ENCODE peak calls at places on chromosomes 1 and 21, in nine cellular contexts. Y, E, U, R, D, A, Q, Z and L are unnamed samples.

GRCh38 chr1:2240251-2241156 is 12.4 kb downstream of the SKI start:
- DNase-seq in U (peak; percentile 54), D (no peak), A (peak; percentile 80), Z (peak; percentile 66), Q (no peak), Y (peak; percentile 93), E (peak; percentile 86), R (no peak), L (no peak)

GRCh38 chr1:203465943-203466342 is 9.7 kb upstream of the PRELP start:
- DNase-seq in D (no peak), E (peak; percentile 34), A (peak; percentile 67), Q (no peak), Z (no peak), Y (peak; percentile 94), R (no peak), U (no peak), L (no peak)

GRCh38 chr21:23887709-23888303 is 1719.5 kb downstream of the MRPL39 start:
- DNase-seq in R (peak; percentile 51), E (no peak), Z (no peak), U (no peak), Q (peak; percentile 6), D (peak; percentile 65), Y (no peak), A (no peak), L (peak; percentile 44)

GRCh38 chr1:211591980-211592493 is 13.1 kb upstream of the SLC30A1 start:
- DNase-seq in U (peak; percentile 84), E (no peak), D (no peak), Q (no peak), A (no peak), Z (peak; percentile 51), R (no peak), Y (no peak), L (no peak)

GRCh38 chr1:174743654-174744561 is 255.8 kb upstream of the CACYBP start:
- DNase-seq in Z (peak; percentile 54), R (peak; percentile 37), Y (no peak), E (no peak), D (no peak), U (peak; percentile 28), Q (no peak), A (no peak), L (no peak)

GRCh38 chr1:67463298-67463960 is 33.2 kb upstream of the SERBP1 start:
- DNase-seq in Y (no peak), D (no peak), A (no peak), U (no peak), E (no peak), R (no peak), Z (no peak), Q (no peak), L (no peak)

GRCh38 chr1:20149601-20150325 is 10.6 kb downstream of the PLA2G2F start:
- DNase-seq in E (no peak), U (no peak), Q (no peak), Y (peak; percentile 43), A (no peak), D (no peak), Z (no peak), R (no peak), L (no peak)

GRCh38 chr1:6185635-6186382 is 5.7 kb upstream of the CHD5 start:
- DNase-seq in Q (no peak), U (no peak), Y (no peak), E (no peak), D (no peak), A (no peak), Z (peak; percentile 60), R (no peak), L (no peak)

GRCh38 chr1:163875927-163876320 is 554.2 kb downstream of the NUF2 start:
- DNase-seq in Y (no peak), D (no peak), Q (no peak), A (no peak), E (no peak), R (no peak), Z (no peak), U (no peak), L (no peak)

GRCh38 chr1:93905734-93906133 is 3.5 kb downstream of the GCLM start:
- DNase-seq in R (no peak), Y (no peak), D (no peak), E (no peak), A (no peak), Q (no peak), Z (no peak), U (peak; percentile 68), L (no peak)

GRCh38 chr1:12075195-12076114 is 12.4 kb downstream of the TNFRSF8 start:
- DNase-seq in Z (peak; percentile 64), R (no peak), Q (no peak), Y (peak; percentile 76), D (no peak), U (peak; percentile 57), A (no peak), E (peak; percentile 53), L (no peak)

GRCh38 chr1:2003564-2004131 is at the start of gene CFAP74:
- DNase-seq in Q (no peak), Z (peak; percentile 76), U (no peak), Y (no peak), A (no peak), E (peak; percentile 42), R (no peak), D (no peak), L (no peak)

GRCh38 chr1:223114871-223115270 is 28.2 kb downstream of the TLR5 start:
- DNase-seq in D (no peak), A (no peak), Q (no peak), R (no peak), E (no peak), Y (peak; percentile 71), U (no peak), Z (no peak), L (no peak)

GRCh38 chr1:243903023-243903422 is 53.0 kb upstream of the AKT3 start:
- DNase-seq in R (no peak), E (no peak), Z (no peak), Y (no peak), A (no peak), Q (no peak), D (no peak), U (no peak), L (no peak)

GRCh38 chr1:94819945-94820746 is at the start of gene SLC44A3:
- DNase-seq in R (no peak), Y (peak; percentile 85), E (peak; percentile 46), D (no peak), U (peak; percentile 41), Z (peak; percentile 85), Q (no peak), A (peak; percentile 45), L (no peak)

GRCh38 chr1:162561616-162562451 is at the start of gene UAP1:
- DNase-seq in E (peak; percentile 48), R (no peak), D (no peak), Y (no peak), Q (no peak), A (no peak), Z (no peak), U (no peak), L (no peak)

GRCh38 chr1:84834419-84835064 is 58.5 kb downstream of the LPAR3 start:
- DNase-seq in Y (no peak), Z (no peak), E (no peak), A (no peak), Q (no peak), U (peak; percentile 86), D (no peak), R (no peak), L (no peak)

GRCh38 chr1:39896909-39897685 is 4.6 kb downstream of the MYCL start:
- DNase-seq in D (no peak), U (no peak), Y (no peak), Q (no peak), E (no peak), A (no peak), R (no peak), Z (peak; percentile 27), L (no peak)

GRCh38 chr1:210755991-210756669 is 377.8 kb downstream of the KCNH1 start:
- DNase-seq in A (no peak), Y (no peak), Q (no peak), U (no peak), R (no peak), D (no peak), E (no peak), Z (no peak), L (no peak)

GRCh38 chr1:216726435-216726834 is 3.2 kb upstream of the ESRRG start:
- DNase-seq in Q (no peak), U (no peak), D (no peak), E (no peak), R (no peak), Y (no peak), A (no peak), Z (no peak), L (no peak)
- H3K4me3 ChIP-seq in Q (no peak overlapping the region), U (no peak overlapping the region), D (no peak overlapping the region), E (no peak overlapping the region), R (no peak overlapping the region), Y (no peak overlapping the region), A (no peak overlapping the region), Z (no peak overlapping the region), L (no peak overlapping the region)

GRCh38 chr21:45033791-45034555 is 40.4 kb upstream of the ADARB1 start:
- DNase-seq in R (no peak), A (no peak), Z (peak; percentile 27), D (no peak), E (peak; percentile 33), U (no peak), Q (no peak), Y (peak; percentile 67), L (no peak)
- H3K4me1 ChIP-seq in R (no peaks in the 10 kb centered on the region), A (peaks cover 59% of the 10 kb centered on the region), Z (peaks cover 40% of the 10 kb centered on the region), D (no peaks in the 10 kb centered on the region), E (no peaks in the 10 kb centered on the region), U (peaks cover 10% of the 10 kb centered on the region), Q (no peaks in the 10 kb centered on the region), Y (peaks cover 13% of the 10 kb centered on the region), L (no peaks in the 10 kb centered on the region)

DNA sequence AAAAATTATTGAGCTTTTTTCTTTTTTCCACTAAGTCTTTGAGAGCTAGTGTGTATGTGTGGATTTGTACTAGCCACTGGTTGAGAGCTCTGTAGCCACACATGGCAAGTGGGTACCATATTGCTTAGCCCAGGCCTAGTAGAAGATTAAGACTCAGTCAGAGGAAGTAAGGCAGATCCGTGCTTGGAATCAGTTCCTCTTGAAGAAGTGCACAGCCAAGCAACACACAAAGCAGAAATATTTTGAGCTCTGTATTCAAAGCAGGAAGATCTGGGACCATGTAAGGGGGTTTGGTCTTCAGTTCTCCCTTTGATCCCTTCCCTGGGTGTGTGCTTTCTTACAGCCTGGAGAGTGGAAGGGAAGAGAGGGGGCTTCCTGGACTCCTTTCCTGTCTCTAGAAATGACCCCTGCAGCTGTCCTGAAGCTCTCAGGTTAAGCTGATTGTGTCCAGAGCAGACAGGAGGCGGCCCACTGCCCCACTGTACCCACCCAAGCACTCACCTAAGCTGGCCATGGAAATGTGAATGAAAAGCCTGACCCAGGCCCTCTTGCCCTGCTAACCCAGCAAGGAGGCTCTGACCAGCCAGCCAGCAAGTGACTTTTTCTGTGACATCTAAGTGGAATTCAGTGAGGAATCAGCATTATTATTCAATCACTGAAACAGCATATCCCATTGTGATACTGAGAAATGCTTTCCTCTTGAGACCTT is 3.6 kb downstream of the ETS2 start:
- DNase-seq in U (no peak), Z (no peak), Q (no peak), A (no peak), Y (no peak), R (no peak), E (no peak), D (no peak), L (no peak)
- H3K4me3 ChIP-seq in U (no peak overlapping the region), Z (no peak overlapping the region), Q (no peak overlapping the region), A (peak overlapping the region; percentile 93), Y (peak overlapping the region; percentile 89), R (no peak overlapping the region), E (no peak overlapping the region), D (no peak overlapping the region), L (no peak overlapping the region)

DNA sequence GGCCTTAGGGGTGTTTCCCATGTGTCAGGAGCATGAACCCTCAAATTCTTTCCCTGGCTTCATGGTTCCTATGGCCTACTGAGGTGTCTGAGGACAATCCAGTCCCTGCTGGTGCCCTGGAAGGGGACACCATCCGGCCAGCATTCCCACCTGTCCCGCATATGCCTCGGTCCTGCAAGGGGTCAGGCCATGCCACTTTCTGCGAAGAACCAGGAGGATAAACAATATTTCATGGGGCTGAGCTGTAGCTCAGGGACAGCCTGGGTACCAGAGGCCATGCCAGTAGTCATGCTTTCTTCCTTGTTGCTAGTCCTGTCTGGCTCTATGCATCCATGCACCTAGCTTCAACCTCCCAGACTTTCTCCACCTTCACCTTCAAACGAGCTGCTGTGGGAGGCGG is 123.6 kb downstream of the MRPS6 start:
- DNase-seq in Q (no peak), U (no peak), E (no peak), A (no peak), D (no peak), Z (no peak), R (no peak), Y (no peak), L (no peak)
- H3K4me1 ChIP-seq in Q (peaks cover 22% of the 10 kb centered on the region), U (no peaks in the 10 kb centered on the region), E (peaks cover 7% of the 10 kb centered on the region), A (peaks cover 19% of the 10 kb centered on the region), D (peaks cover 38% of the 10 kb centered on the region), Z (peaks cover 17% of the 10 kb centered on the region), R (peaks cover 34% of the 10 kb centered on the region), Y (peaks cover 5% of the 10 kb centered on the region), L (peaks cover 28% of the 10 kb centered on the region)